ENCODE peak calls at places on chromosomes 3 and 15, in four cellular contexts. H is WTC11, Y is HepG2, W is K562. N is an unnamed sample.

GRCh38 chr3:169173231-169173630 is 490.3 kb downstream of the MECOM start:
- DNase-seq in W (no peak), Y (no peak), H (no peak), N (no peak)

GRCh38 chr3:84683493-84683892 is 275.3 kb upstream of the CADM2 start:
- DNase-seq in W (no peak), Y (no peak), H (no peak), N (no peak)

GRCh38 chr15:89101302-89102191 is 13.3 kb downstream of the ABHD2 start:
- DNase-seq in W (no peak), H (no peak), Y (peak; percentile 45), N (no peak)

GRCh38 chr3:177358968-177359600 is 161.8 kb upstream of the TBL1XR1 start:
- DNase-seq in W (peak; percentile 47), H (peak; percentile 72), Y (no peak), N (no peak)

GRCh38 chr3:160450846-160451245 is 1.3 kb upstream of the TRIM59 start:
- DNase-seq in H (no peak), Y (no peak), W (peak; percentile 34), N (no peak)

GRCh38 chr15:100926258-100926657 is 7.1 kb downstream of the LRRK1 start:
- DNase-seq in H (peak; percentile 75), Y (no peak), W (peak; percentile 34), N (no peak)

GRCh38 chr3:158094917-158095301 is 11.3 kb downstream of the SHOX2 start:
- DNase-seq in W (no peak), H (no peak), Y (no peak), N (no peak)

GRCh38 chr3:158731525-158731924 is 732 bp downstream of the RARRES1 start:
- DNase-seq in Y (no peak), H (no peak), W (no peak), N (no peak)

GRCh38 chr3:129278970-129279906 is 568 bp downstream of the HMCES start:
- DNase-seq in H (peak; percentile 57), W (peak; percentile 52), Y (peak; percentile 67), N (no peak)

GRCh38 chr3:182909318-182910040 is 70.9 kb downstream of the DCUN1D1 start:
- DNase-seq in W (peak; percentile 33), Y (no peak), H (no peak), N (no peak)

GRCh38 chr15:52280326-52281084 is 15.1 kb downstream of the MYO5C start:
- DNase-seq in H (no peak), W (no peak), Y (peak; percentile 43), N (no peak)

GRCh38 chr15:38994310-38994709 is 429.7 kb upstream of the RASGRP1 start:
- DNase-seq in W (no peak), H (no peak), Y (peak; percentile 34), N (no peak)

GRCh38 chr3:190169243-190169642 is 48.5 kb upstream of the P3H2 start:
- DNase-seq in Y (no peak), H (no peak), W (no peak), N (no peak)

GRCh38 chr3:54008099-54008498 is 114.3 kb upstream of the CACNA2D3 start:
- DNase-seq in H (no peak), Y (no peak), W (no peak), N (no peak)

GRCh38 chr15:94239474-94239873 is 8.1 kb downstream of the MCTP2 start:
- DNase-seq in Y (no peak), W (no peak), H (no peak), N (no peak)

GRCh38 chr3:195153121-195153520 is 117.8 kb downstream of the XXYLT1 start:
- DNase-seq in Y (no peak), H (peak; percentile 39), W (no peak), N (no peak)

DNA sequence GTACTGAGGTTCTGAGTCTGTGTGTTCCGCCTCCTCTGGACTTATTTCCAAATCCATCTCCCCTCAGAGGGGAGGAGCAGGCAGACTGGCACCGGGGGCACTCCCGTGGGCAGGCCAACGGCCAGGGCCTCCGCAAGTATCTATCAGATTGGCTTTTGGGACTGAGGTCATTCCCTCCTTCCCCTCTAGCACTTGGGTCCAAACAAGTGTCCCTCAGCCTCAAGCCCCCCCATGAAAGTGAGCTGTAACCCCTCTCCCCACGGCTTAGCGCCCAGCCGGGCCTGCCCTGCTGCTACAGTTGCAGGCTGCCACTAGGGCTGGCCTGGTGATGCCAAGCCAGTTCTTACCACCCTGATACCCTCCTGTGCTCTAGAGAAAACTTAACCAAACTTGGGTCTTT is 17.4 kb downstream of the ITGA11 start:
- DNase-seq in W (no peak), Y (no peak), H (no peak), N (no peak)
- TF ChIP-seq CBFB in W (no peak), Y (no peak), H (no peak), N (no peak)

GRCh38 chr3:15205934-15206661 is at the start of gene CAPN7:
- DNase-seq in W (peak; percentile 97), Y (peak; percentile 85), H (peak; percentile 80), N (peak; percentile 67)
- TF ChIP-seq CBFB in W (peak; percentile 11), Y (peak; percentile 60), H (no peak), N (peak; percentile 30)

DNA sequence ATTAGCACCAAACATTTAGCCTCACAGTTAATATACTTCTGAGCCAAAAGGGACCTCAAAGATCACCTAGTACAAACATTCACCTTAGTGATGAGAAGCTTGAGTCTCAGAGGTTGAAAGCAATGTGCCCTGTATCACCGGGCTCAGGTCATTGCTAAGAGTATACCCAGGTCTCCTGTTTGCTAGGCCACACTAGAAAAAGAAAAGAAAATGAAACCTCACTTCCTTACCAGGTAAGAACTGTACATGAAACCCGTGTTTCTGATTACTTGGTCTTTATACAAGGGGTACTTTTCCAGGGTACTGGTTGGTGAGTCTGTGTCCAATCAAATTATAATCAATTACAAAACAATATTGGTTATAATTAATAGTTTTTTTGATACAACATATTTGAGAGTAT is 192.4 kb downstream of the ADAMTS9 start:
- DNase-seq in H (no peak), W (no peak), Y (no peak), N (no peak)
- TF ChIP-seq CBFB in H (no peak), W (no peak), Y (no peak), N (no peak)

GRCh38 chr3:30689202-30689641 is 82.8 kb downstream of the TGFBR2 start:
- DNase-seq in H (no peak), W (no peak), Y (no peak), N (no peak)
- TF ChIP-seq CBFB in H (no peak), W (no peak), Y (no peak), N (no peak)

DNA sequence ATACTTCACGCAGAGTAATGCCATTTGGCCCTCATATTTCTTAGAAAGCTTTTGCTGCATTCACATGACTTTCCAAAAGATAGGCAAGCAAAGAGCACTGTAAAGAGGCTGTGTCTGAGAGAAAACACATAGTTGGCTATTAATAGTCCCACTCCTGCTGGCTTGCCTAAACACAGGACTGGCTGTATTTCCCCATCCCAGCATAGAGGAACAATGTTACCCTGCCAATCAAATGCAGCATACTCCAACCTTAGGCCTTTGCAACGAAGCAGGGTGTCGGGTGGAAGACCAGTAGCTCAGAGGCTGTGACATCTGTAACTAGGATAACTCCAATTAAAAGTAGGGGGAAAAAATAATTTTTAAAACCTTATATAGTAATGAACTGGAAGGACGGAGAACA is 139.5 kb downstream of the TNIK start:
- DNase-seq in W (no peak), H (no peak), Y (no peak), N (no peak)
- TF ChIP-seq CBFB in W (no peak), H (no peak), Y (no peak), N (no peak)